ENCODE peak calls at places on chromosomes 2 and 18, in nine cellular contexts. V is heart right ventricle, X is B cell, U is K562, S is HCT116, D is A549, I is Peyer's patch, G is fibroblast of lung, K is SK-N-SH. C is an unnamed sample.

GRCh38 chr18:76592981-76593381 is 97.9 kb upstream of the ZNF516 start:
- DNase-seq in U (no peak), S (no peak), G (peak; percentile 20), I (no peak), V (no peak), D (no peak), K (no peak), X (no peak), C (no peak)

GRCh38 chr2:127951031-127951430 is 65.3 kb upstream of the AMMECR1L start:
- DNase-seq in I (no peak), V (no peak), K (no peak), X (no peak), D (no peak), U (no peak), G (no peak), S (no peak), C (no peak)

GRCh38 chr2:19900536-19901200 is 1.1 kb downstream of the TTC32 start:
- DNase-seq in X (peak; percentile 29), G (peak; percentile 37), D (peak; percentile 24), K (peak; percentile 11), S (no peak), I (no peak), V (no peak), U (peak; percentile 44), C (no peak)

GRCh38 chr2:191740776-191741175 is 62.8 kb downstream of the NABP1 start:
- DNase-seq in D (no peak), G (peak; percentile 39), S (no peak), X (no peak), V (no peak), U (no peak), K (no peak), I (no peak), C (no peak)

GRCh38 chr18:78984941-78985784 is 5.5 kb downstream of the SALL3 start:
- DNase-seq in U (peak; percentile 4), D (peak; percentile 7), S (no peak), V (no peak), G (no peak), I (peak; percentile 32), X (no peak), K (no peak), C (no peak)

GRCh38 chr18:45073556-45073955 is 392.9 kb downstream of the SETBP1 start:
- DNase-seq in D (no peak), K (no peak), S (no peak), G (no peak), X (no peak), I (no peak), U (no peak), V (no peak), C (no peak)

GRCh38 chr2:37348155-37348554 is 3.7 kb downstream of the QPCT start:
- DNase-seq in S (no peak), V (no peak), K (no peak), U (no peak), X (no peak), G (no peak), D (no peak), I (no peak), C (no peak)

GRCh38 chr2:128644745-128645256 is 326.1 kb upstream of the HS6ST1 start:
- DNase-seq in S (no peak), U (no peak), I (no peak), G (peak; percentile 16), D (no peak), V (no peak), X (no peak), K (no peak), C (no peak)

GRCh38 chr18:36314098-36314497 is 16.6 kb downstream of the FHOD3 start:
- DNase-seq in S (no peak), U (no peak), G (peak; percentile 31), D (no peak), X (no peak), I (no peak), V (no peak), K (no peak), C (no peak)

GRCh38 chr2:163471947-163472346 is 263.9 kb downstream of the FIGN start:
- DNase-seq in U (no peak), S (no peak), K (no peak), X (no peak), D (peak; percentile 3), V (peak; percentile 13), G (peak; percentile 30), I (no peak), C (no peak)
- TF ChIP-seq CTCF in U (no peak), S (no peak), K (peak; percentile 51), X (no peak), D (peak; percentile 52), V (no peak), G (peak; percentile 33), I (no peak), C (peak; percentile 36)

GRCh38 chr2:190167702-190168101 is 105.2 kb upstream of the MSTN start:
- DNase-seq in D (no peak), V (no peak), I (no peak), X (no peak), U (no peak), S (no peak), G (no peak), K (no peak), C (no peak)
- TF ChIP-seq CTCF in D (no peak), V (no peak), I (no peak), X (no peak), U (no peak), S (no peak), G (no peak), K (no peak), C (no peak)

DNA sequence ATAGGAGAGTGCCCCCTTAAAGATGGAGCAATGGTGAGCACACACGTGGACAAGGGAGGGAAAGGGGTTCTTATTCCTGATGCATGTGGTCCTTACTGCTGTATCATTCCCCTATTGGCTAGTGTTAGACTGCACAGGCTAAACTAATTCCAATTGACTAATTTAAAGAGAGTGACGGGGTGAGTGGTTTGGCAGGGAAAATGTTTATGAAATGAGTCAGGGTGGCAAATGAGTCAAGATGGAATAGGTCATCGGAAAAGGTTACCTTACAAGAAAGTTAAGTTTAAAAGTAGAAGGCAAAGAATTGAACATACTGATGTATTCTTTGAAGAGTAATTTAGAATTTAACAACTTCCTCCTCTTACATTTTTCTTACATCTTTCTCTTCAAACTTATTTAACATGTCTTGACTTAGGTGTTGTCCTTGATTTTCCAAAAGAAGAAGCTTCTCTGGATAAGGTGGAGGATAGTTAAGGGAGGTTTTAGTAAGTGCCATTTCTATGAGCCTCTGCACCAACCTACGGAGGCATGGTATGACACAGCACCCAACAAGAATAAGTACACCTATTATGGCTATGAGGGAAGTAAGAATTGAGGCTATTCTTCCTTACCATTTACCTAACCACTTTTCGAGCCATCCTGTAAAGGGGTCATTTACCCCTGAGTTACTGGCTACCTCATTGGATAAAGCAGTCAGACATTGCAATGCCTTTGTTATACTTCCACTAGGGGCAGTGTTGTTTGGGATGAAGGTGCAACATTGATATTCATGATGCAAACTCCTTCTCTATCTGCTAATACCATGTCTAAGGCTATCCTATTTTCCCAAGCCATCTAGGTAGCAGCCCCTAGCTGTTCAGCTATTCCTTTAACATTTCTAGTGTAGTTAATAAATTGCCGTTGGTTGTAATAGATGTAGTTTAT is 1345.8 kb upstream of the LRRTM1 start:
- DNase-seq in V (no peak), K (no peak), S (peak; percentile 79), D (no peak), I (no peak), G (peak; percentile 44), X (no peak), U (no peak), C (no peak)
- TF ChIP-seq CTCF in V (no peak), K (peak; percentile 16), S (peak; percentile 53), D (no peak), I (no peak), G (peak; percentile 9), X (no peak), U (no peak), C (no peak)

GRCh38 chr2:238097988-238098853 is 1.9 kb upstream of the ESPNL start:
- DNase-seq in I (peak; percentile 93), S (peak; percentile 90), X (peak; percentile 82), U (peak; percentile 87), K (peak; percentile 89), D (peak; percentile 71), G (peak; percentile 74), V (no peak), C (peak; percentile 67)
- TF ChIP-seq CTCF in I (no peak), S (no peak), X (no peak), U (no peak), K (no peak), D (no peak), G (no peak), V (no peak), C (no peak)